ENCODE peak calls at places on chromosomes 11 and 22, in four cellular contexts. One of them, this sample, is unnamed.

GRCh38 chr22:39236321-39237275 is 8.2 kb downstream of the PDGFB start:
- DNase-seq in HepG2: no peak
- DNase-seq in GM12878: peak
- DNase-seq in SK-N-SH: no peak
- DNase-seq in this sample: no peak

GRCh38 chr11:62983536-62984199 is 1.1 kb downstream of the SLC22A6 start:
- DNase-seq in GM12878: no peak
- DNase-seq in HepG2: no peak
- DNase-seq in SK-N-SH: no peak
- DNase-seq in this sample: no peak

GRCh38 chr22:42844756-42845155 is 12.3 kb downstream of the ARFGAP3 start:
- DNase-seq in SK-N-SH: no peak
- DNase-seq in HepG2: no peak
- DNase-seq in GM12878: no peak
- DNase-seq in this sample: no peak

GRCh38 chr22:46538816-46539163 is 1.4 kb upstream of the CELSR1 start:
- DNase-seq in GM12878: no peak
- DNase-seq in SK-N-SH: no peak
- DNase-seq in HepG2: no peak
- DNase-seq in this sample: no peak

GRCh38 chr11:19933801-19934488 is 221.3 kb downstream of the NAV2 start:
- DNase-seq in SK-N-SH: no peak
- DNase-seq in GM12878: no peak
- DNase-seq in HepG2: no peak
- DNase-seq in this sample: no peak

GRCh38 chr11:2760196-2760871 is 60.5 kb upstream of the KCNQ1OT1 start:
- DNase-seq in GM12878: no peak
- DNase-seq in SK-N-SH: no peak
- DNase-seq in HepG2: no peak
- DNase-seq in this sample: peak

GRCh38 chr11:83063073-83063754 is 8.5 kb downstream of the RAB30 start:
- DNase-seq in HepG2: no peak
- DNase-seq in GM12878: peak
- DNase-seq in SK-N-SH: no peak
- DNase-seq in this sample: no peak

GRCh38 chr11:109547356-109548027 is 125.5 kb downstream of the C11orf87 start:
- DNase-seq in SK-N-SH: no peak
- DNase-seq in GM12878: no peak
- DNase-seq in HepG2: no peak
- DNase-seq in this sample: no peak

GRCh38 chr22:19242699-19243098 is 48.8 kb downstream of the CLTCL1 start:
- DNase-seq in GM12878: no peak
- DNase-seq in SK-N-SH: no peak
- DNase-seq in HepG2: no peak
- DNase-seq in this sample: no peak

GRCh38 chr22:36387914-36388864 is at the start of gene MYH9:
- DNase-seq in SK-N-SH: peak
- DNase-seq in GM12878: peak
- DNase-seq in HepG2: peak
- DNase-seq in this sample: peak

GRCh38 chr11:121443688-121444275 is 8.3 kb upstream of the SORL1 start:
- DNase-seq in HepG2: no peak
- DNase-seq in SK-N-SH: no peak
- DNase-seq in GM12878: no peak
- DNase-seq in this sample: no peak

GRCh38 chr11:33387586-33387985 is 130.4 kb downstream of the HIPK3 start:
- DNase-seq in HepG2: no peak
- DNase-seq in SK-N-SH: no peak
- DNase-seq in GM12878: peak
- DNase-seq in this sample: no peak

GRCh38 chr11:118485273-118485672 is 42.0 kb upstream of the TTC36 start:
- DNase-seq in SK-N-SH: peak
- DNase-seq in GM12878: no peak
- DNase-seq in HepG2: no peak
- DNase-seq in this sample: no peak

GRCh38 chr11:6531267-6531752 is 34.2 kb downstream of the DNHD1 start:
- DNase-seq in SK-N-SH: peak
- DNase-seq in HepG2: peak
- DNase-seq in GM12878: peak
- DNase-seq in this sample: no peak

GRCh38 chr22:33519140-33519973 is 400.9 kb downstream of the LARGE1 start:
- DNase-seq in HepG2: peak
- DNase-seq in GM12878: peak
- DNase-seq in SK-N-SH: peak
- DNase-seq in this sample: no peak

GRCh38 chr11:35021589-35021988 is 105.2 kb downstream of the PDHX start:
- DNase-seq in GM12878: no peak
- DNase-seq in HepG2: no peak
- DNase-seq in SK-N-SH: no peak
- DNase-seq in this sample: no peak

GRCh38 chr11:36101466-36101865 is 157.6 kb downstream of the LDLRAD3 start:
- DNase-seq in GM12878: no peak
- DNase-seq in HepG2: no peak
- DNase-seq in SK-N-SH: no peak
- DNase-seq in this sample: no peak

GRCh38 chr22:46002757-46003270 is 25.9 kb upstream of the WNT7B start:
- DNase-seq in SK-N-SH: no peak
- DNase-seq in GM12878: no peak
- DNase-seq in HepG2: no peak
- DNase-seq in this sample: no peak

GRCh38 chr11:84899740-84900139 is 727.4 kb downstream of the DLG2 start:
- DNase-seq in GM12878: no peak
- DNase-seq in SK-N-SH: no peak
- DNase-seq in HepG2: peak
- DNase-seq in this sample: no peak

GRCh38 chr22:19401483-19401882 is 30.1 kb downstream of the HIRA start:
- DNase-seq in GM12878: no peak
- DNase-seq in SK-N-SH: no peak
- DNase-seq in HepG2: no peak
- DNase-seq in this sample: no peak

GRCh38 chr11:45107051-45107450 is 39.4 kb upstream of the PRDM11 start:
- DNase-seq in HepG2: peak
- DNase-seq in GM12878: no peak
- DNase-seq in SK-N-SH: no peak
- DNase-seq in this sample: no peak

GRCh38 chr11:92269021-92269420 is 44.4 kb downstream of the FAT3 start:
- DNase-seq in GM12878: no peak
- DNase-seq in HepG2: peak
- DNase-seq in SK-N-SH: no peak
- DNase-seq in this sample: no peak

GRCh38 chr11:77590194-77590591 is 440 bp downstream of the AQP11 start:
- DNase-seq in HepG2: peak
- DNase-seq in SK-N-SH: no peak
- DNase-seq in GM12878: no peak
- DNase-seq in this sample: no peak

GRCh38 chr11:95085117-95085825 is 4.4 kb upstream of the ENDOD1 start:
- DNase-seq in SK-N-SH: no peak
- DNase-seq in GM12878: no peak
- DNase-seq in HepG2: no peak
- DNase-seq in this sample: no peak

GRCh38 chr11:721347-721912 is 15.4 kb downstream of the EPS8L2 start:
- DNase-seq in HepG2: no peak
- DNase-seq in GM12878: no peak
- DNase-seq in SK-N-SH: no peak
- DNase-seq in this sample: no peak

GRCh38 chr11:60145677-60146076 is 37.2 kb downstream of the MS4A6A start:
- DNase-seq in HepG2: no peak
- DNase-seq in GM12878: no peak
- DNase-seq in SK-N-SH: no peak
- DNase-seq in this sample: no peak

GRCh38 chr11:266676-267439 is 11.3 kb upstream of the NLRP6 start:
- DNase-seq in GM12878: no peak
- DNase-seq in SK-N-SH: no peak
- DNase-seq in HepG2: no peak
- DNase-seq in this sample: no peak

GRCh38 chr11:31824791-31825452 is 13.8 kb upstream of the PAX6 start:
- DNase-seq in GM12878: no peak
- DNase-seq in HepG2: no peak
- DNase-seq in SK-N-SH: peak
- DNase-seq in this sample: no peak

GRCh38 chr11:35387341-35387982 is 31.9 kb downstream of the SLC1A2 start:
- DNase-seq in HepG2: no peak
- DNase-seq in GM12878: no peak
- DNase-seq in SK-N-SH: no peak
- DNase-seq in this sample: no peak

GRCh38 chr11:27239305-27239942 is 123.6 kb downstream of the CCDC34 start:
- DNase-seq in GM12878: no peak
- DNase-seq in SK-N-SH: no peak
- DNase-seq in HepG2: no peak
- DNase-seq in this sample: no peak

GRCh38 chr11:68469122-68469521 is 8.6 kb downstream of the PPP6R3 start:
- DNase-seq in HepG2: peak
- DNase-seq in GM12878: no peak
- DNase-seq in SK-N-SH: no peak
- DNase-seq in this sample: no peak

GRCh38 chr22:48680601-48681000 is 1147.1 kb downstream of the BRD1 start:
- DNase-seq in HepG2: no peak
- DNase-seq in SK-N-SH: no peak
- DNase-seq in GM12878: no peak
- DNase-seq in this sample: no peak

GRCh38 chr11:27263046-27263445 is 100.0 kb downstream of the CCDC34 start:
- DNase-seq in HepG2: no peak
- DNase-seq in GM12878: no peak
- DNase-seq in SK-N-SH: no peak
- DNase-seq in this sample: no peak

GRCh38 chr22:29061773-29062172 is at the start of gene C22orf31:
- DNase-seq in HepG2: no peak
- DNase-seq in SK-N-SH: no peak
- DNase-seq in GM12878: no peak
- DNase-seq in this sample: no peak

GRCh38 chr11:73295259-73295995 is 12.6 kb upstream of the ARHGEF17 start:
- DNase-seq in GM12878: peak
- DNase-seq in HepG2: peak
- DNase-seq in SK-N-SH: peak
- DNase-seq in this sample: peak

GRCh38 chr11:131025421-131026126 is 109.3 kb upstream of the SNX19 start:
- DNase-seq in HepG2: no peak
- DNase-seq in SK-N-SH: no peak
- DNase-seq in GM12878: peak
- DNase-seq in this sample: no peak
- TF ChIP-seq TCF12 in HepG2: no peak
- TF ChIP-seq TCF12 in SK-N-SH: no peak
- TF ChIP-seq TCF12 in GM12878: no peak
- TF ChIP-seq TCF12 in this sample: no peak

DNA sequence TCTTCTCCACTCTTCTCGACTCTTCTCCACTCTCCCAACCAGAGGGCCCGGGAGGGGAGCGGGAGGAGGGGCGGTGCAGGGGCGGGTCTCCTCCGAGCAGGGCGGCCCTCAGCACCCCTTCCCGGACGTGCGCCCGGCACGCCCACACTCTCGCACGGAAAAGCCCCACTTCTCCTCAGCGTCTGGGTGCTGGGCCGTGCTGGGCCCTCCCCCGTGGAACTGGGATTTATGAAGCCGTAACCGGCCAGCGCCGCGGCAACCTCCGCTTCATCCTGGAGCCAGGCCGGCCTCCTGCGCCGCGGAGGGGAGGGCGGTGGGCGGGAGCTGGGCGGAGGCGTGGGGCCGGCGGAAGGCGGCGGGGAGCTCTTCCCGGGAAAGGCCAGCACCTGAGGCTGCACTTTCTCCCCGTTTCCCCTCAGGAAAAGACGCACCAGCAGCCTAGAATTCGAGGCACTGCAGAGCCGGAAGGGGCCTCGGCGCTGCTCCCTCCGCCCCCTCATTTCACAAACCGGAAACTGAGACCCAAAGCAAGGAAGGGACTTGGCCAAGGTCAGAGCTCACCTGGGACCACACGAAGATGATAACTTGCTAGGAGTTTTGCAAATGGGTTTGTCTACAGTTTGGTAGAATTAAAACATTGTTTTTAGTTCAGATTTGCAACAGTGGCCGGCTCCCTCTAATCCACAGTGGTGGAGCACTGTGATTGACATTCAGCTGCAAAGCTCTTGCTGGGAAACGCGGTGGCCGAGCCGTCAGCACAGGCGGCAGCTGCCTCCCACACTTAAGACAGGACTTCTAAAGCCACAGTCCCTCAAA is 31.6 kb upstream of the JAM3 start:
- DNase-seq in SK-N-SH: peak
- DNase-seq in HepG2: no peak
- DNase-seq in GM12878: peak
- DNase-seq in this sample: peak
- TF ChIP-seq TCF12 in SK-N-SH: no peak
- TF ChIP-seq TCF12 in HepG2: no peak
- TF ChIP-seq TCF12 in GM12878: no peak
- TF ChIP-seq TCF12 in this sample: no peak

GRCh38 chr11:69697861-69698260 is 6.0 kb downstream of the FGF19 start:
- DNase-seq in GM12878: no peak
- DNase-seq in HepG2: no peak
- DNase-seq in SK-N-SH: no peak
- DNase-seq in this sample: no peak
- TF ChIP-seq TCF12 in GM12878: no peak
- TF ChIP-seq TCF12 in HepG2: no peak
- TF ChIP-seq TCF12 in SK-N-SH: no peak
- TF ChIP-seq TCF12 in this sample: no peak

GRCh38 chr11:47981667-47982404 is 1.5 kb downstream of the PTPRJ start:
- DNase-seq in HepG2: no peak
- DNase-seq in SK-N-SH: peak
- DNase-seq in GM12878: no peak
- DNase-seq in this sample: no peak

GRCh38 chr11:47979378-47980092 is 824 bp upstream of the PTPRJ start:
- DNase-seq in HepG2: no peak
- DNase-seq in SK-N-SH: peak
- DNase-seq in GM12878: no peak
- DNase-seq in this sample: peak

GRCh38 chr11:47977651-47978050 is 2.7 kb upstream of the PTPRJ start:
- DNase-seq in HepG2: no peak
- DNase-seq in GM12878: no peak
- DNase-seq in SK-N-SH: no peak
- DNase-seq in this sample: no peak

GRCh38 chr11:47980907-47981621 is 705 bp downstream of the PTPRJ start:
- DNase-seq in GM12878: no peak
- DNase-seq in SK-N-SH: peak
- DNase-seq in HepG2: no peak
- DNase-seq in this sample: peak

DNA sequence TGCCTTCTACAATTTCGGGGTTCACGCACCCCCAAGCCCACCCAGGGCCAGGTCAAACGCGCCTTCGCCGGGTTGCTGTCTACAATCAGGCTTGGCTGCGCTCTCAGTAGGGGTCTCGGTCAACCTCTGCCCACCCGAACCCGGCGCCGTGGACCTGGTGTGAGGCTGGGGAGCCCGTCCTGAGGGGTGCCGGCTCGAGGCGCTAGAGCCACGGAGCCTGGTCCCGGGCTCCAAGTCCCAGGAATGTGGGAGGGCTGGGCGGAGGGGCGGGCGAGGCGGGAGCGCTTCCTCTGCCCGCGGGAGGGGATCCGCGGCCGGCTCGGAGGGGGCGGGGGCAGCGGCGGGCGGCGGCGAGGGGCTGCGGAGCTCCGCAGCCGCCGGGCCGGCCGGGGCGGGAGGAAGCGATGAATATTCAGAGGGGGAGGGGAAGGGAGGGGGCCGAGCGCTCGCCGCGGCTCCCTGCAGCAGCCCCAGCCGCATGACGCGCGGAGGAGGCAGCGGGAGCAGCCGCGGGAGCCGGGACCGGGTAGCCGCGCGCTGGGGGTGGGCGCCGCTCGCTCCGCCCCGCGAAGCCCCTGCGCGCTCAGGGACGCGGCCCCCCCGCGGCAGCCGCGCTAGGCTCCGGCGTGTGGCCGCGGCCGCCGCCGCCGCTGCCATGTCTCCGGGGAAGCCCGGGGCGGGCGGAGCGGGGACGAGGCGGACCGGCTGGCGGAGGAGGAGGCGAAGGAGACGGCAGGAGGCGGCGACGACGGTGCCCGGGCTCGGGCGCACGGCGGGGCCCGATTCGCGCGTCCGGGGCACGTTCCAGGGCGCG is at the start of gene PTPRJ:
- DNase-seq in HepG2: no peak
- DNase-seq in SK-N-SH: peak
- DNase-seq in GM12878: no peak
- DNase-seq in this sample: no peak
- TF ChIP-seq TCF12 in HepG2: no peak
- TF ChIP-seq TCF12 in SK-N-SH: no peak
- TF ChIP-seq TCF12 in GM12878: no peak
- TF ChIP-seq TCF12 in this sample: no peak